ENCODE peak calls at places on chromosomes 12 and 14, in four cellular contexts. One of them, this sample, is unnamed.

GRCh38 chr14:96077983-96078686 is 39.0 kb downstream of the C14orf132 start:
- DNase-seq in left ventricle myocardium superior: no peak
- DNase-seq in amniotic epithelial cell: no peak
- DNase-seq in CD8-positive, alpha-beta T cell: no peak
- DNase-seq in this sample: peak; percentile 26

GRCh38 chr14:71629765-71630502 is 302.3 kb upstream of the RGS6 start:
- DNase-seq in left ventricle myocardium superior: no peak
- DNase-seq in amniotic epithelial cell: no peak
- DNase-seq in CD8-positive, alpha-beta T cell: no peak
- DNase-seq in this sample: no peak

GRCh38 chr12:75349946-75350345 is 15.5 kb downstream of the GLIPR1L1 start:
- DNase-seq in left ventricle myocardium superior: no peak
- DNase-seq in CD8-positive, alpha-beta T cell: no peak
- DNase-seq in amniotic epithelial cell: no peak
- DNase-seq in this sample: no peak

GRCh38 chr12:44581642-44582242 is 294.4 kb downstream of the NELL2 start:
- DNase-seq in CD8-positive, alpha-beta T cell: no peak
- DNase-seq in left ventricle myocardium superior: no peak
- DNase-seq in amniotic epithelial cell: no peak
- DNase-seq in this sample: no peak

GRCh38 chr14:61568572-61569011 is 126.7 kb upstream of the HIF1A start:
- DNase-seq in amniotic epithelial cell: peak; percentile 12
- DNase-seq in left ventricle myocardium superior: peak; percentile 63
- DNase-seq in CD8-positive, alpha-beta T cell: peak; percentile 71
- DNase-seq in this sample: peak; percentile 56

GRCh38 chr12:74984631-74985030 is 225.0 kb downstream of the KCNC2 start:
- DNase-seq in amniotic epithelial cell: no peak
- DNase-seq in CD8-positive, alpha-beta T cell: no peak
- DNase-seq in left ventricle myocardium superior: no peak
- DNase-seq in this sample: no peak

GRCh38 chr12:94621662-94622359 is 28.5 kb downstream of the TMCC3 start:
- DNase-seq in amniotic epithelial cell: peak; percentile 90
- DNase-seq in CD8-positive, alpha-beta T cell: no peak
- DNase-seq in left ventricle myocardium superior: no peak
- DNase-seq in this sample: no peak

GRCh38 chr12:131832393-131833231 is 4.4 kb downstream of the MMP17 start:
- DNase-seq in amniotic epithelial cell: no peak
- DNase-seq in left ventricle myocardium superior: peak; percentile 68
- DNase-seq in CD8-positive, alpha-beta T cell: no peak
- DNase-seq in this sample: peak; percentile 53

GRCh38 chr14:106070242-106070641 is 543.9 kb downstream of the TMEM121 start:
- DNase-seq in CD8-positive, alpha-beta T cell: no peak
- DNase-seq in amniotic epithelial cell: no peak
- DNase-seq in left ventricle myocardium superior: no peak
- DNase-seq in this sample: no peak